ENCODE peak calls at places on chromosomes 13 and 19, in five cellular contexts. Q is astrocyte of the spinal cord, D is endothelial cell of umbilical vein, E is left ventricle myocardium inferior, M is osteocyte. N is an unnamed sample.

GRCh38 chr13:86282450-86282849 is 483.2 kb upstream of the SLITRK6 start:
- DNase-seq in Q (peak; percentile 82), D (no peak), E (no peak), M (no peak), N (no peak)

GRCh38 chr19:43408043-43408442 is 6.6 kb upstream of the TEX101 start:
- DNase-seq in Q (no peak), D (no peak), E (no peak), M (no peak), N (no peak)

GRCh38 chr13:21637296-21637695 is 33.3 kb upstream of the MICU2 start:
- DNase-seq in Q (peak; percentile 52), D (no peak), E (no peak), M (no peak), N (peak; percentile 18)

GRCh38 chr19:510606-511100 is 3.4 kb downstream of the TPGS1 start:
- DNase-seq in Q (peak; percentile 82), D (peak; percentile 88), E (peak; percentile 71), M (peak; percentile 95), N (peak; percentile 84)

GRCh38 chr13:59837101-59837500 is 326.6 kb downstream of the DIAPH3 start:
- DNase-seq in Q (no peak), D (no peak), E (no peak), M (no peak), N (no peak)

GRCh38 chr19:47663435-47663910 is 49.7 kb upstream of the EHD2 start:
- DNase-seq in Q (peak; percentile 96), D (no peak), E (no peak), M (no peak), N (peak; percentile 86)

GRCh38 chr19:55536951-55537740 is at the start of gene SBK2:
- DNase-seq in Q (no peak), D (no peak), E (no peak), M (no peak), N (no peak)

GRCh38 chr13:22703601-22704209 is 477.1 kb upstream of the SGCG start:
- DNase-seq in Q (no peak), D (no peak), E (no peak), M (no peak), N (no peak)

GRCh38 chr19:907183-907853 is 5.7 kb downstream of the R3HDM4 start:
- DNase-seq in Q (no peak), D (no peak), E (no peak), M (no peak), N (no peak)

GRCh38 chr19:55621673-55622231 is 2.6 kb downstream of the ZNF784 start:
- DNase-seq in Q (no peak), D (no peak), E (no peak), M (no peak), N (no peak)

GRCh38 chr19:2198317-2198716 is 34.6 kb downstream of the DOT1L start:
- DNase-seq in Q (no peak), D (no peak), E (no peak), M (no peak), N (no peak)

GRCh38 chr13:113589251-113589960 is 4.9 kb downstream of the TFDP1 start:
- DNase-seq in Q (no peak), D (no peak), E (peak; percentile 55), M (peak; percentile 76), N (no peak)

GRCh38 chr13:86974995-86975328 is 696.2 kb upstream of the SLITRK5 start:
- DNase-seq in Q (no peak), D (no peak), E (no peak), M (no peak), N (no peak)

GRCh38 chr19:37999309-38000213 is 92.6 kb downstream of the SIPA1L3 start:
- DNase-seq in Q (peak; percentile 97), D (peak; percentile 89), E (peak; percentile 66), M (peak; percentile 90), N (peak; percentile 99)

GRCh38 chr19:33678796-33679195 is 57.0 kb downstream of the CHST8 start:
- DNase-seq in Q (no peak), D (no peak), E (no peak), M (no peak), N (no peak)

GRCh38 chr19:34189199-34189916 is 17.1 kb downstream of the LSM14A start:
- DNase-seq in Q (no peak), D (no peak), E (no peak), M (no peak), N (no peak)

GRCh38 chr13:99658266-99658991 is 157.2 kb downstream of the TM9SF2 start:
- DNase-seq in Q (peak; percentile 82), D (peak; percentile 36), E (peak; percentile 59), M (peak; percentile 85), N (peak; percentile 71)

DNA sequence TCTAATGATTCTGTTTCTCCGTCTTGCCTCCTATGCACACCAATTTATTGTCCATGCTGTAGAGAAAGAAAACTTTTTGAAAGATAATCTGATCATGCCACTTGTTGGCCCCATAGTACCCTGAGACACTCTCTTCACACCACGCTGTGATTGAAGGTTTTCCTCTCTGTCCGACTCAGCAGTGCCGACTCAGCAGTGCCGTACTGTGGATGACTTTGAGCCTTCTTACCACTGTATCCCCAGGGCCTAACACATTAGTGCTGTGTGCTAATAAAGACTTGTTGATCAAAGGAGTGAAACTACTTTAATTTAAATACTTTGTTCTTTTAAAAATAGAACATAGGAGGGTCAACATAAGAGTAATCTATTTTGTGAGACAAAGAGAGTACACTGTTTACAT is 429.6 kb downstream of the KLF12 start:
- DNase-seq in Q (no peak), D (no peak), E (no peak), M (no peak), N (no peak)
- TF ChIP-seq CTCF in Q (no peak), D (no peak), E (no peak), M (no peak), N (no peak)

DNA sequence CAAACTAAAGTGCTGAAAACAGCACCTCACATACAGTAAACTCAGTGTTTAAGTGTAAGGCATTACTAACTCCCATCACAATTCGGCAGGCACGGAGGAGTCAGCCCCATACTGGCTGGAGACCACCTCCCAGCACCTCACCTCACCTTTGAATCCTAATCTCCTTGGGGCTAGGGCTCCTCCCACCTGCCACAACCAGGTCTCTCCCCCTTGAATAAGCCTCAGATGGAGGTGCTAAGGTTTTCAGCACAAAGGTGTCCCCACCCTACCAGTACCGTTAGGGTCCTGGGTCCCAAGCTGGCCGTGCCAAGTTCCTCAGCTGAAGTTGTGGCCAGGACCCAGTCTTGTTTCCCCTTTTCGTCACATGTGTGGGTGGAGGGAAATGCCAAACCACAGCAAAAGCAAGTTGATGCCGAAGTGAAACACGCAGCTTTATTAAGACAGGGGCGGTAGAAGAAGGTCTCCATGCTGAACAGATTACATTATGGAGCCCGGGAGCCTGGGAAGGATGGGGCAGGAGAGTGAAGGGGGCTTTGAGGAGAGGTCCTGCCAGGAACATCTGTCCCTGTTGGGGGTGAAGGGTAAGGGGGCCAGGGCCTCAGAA is at the start of gene IGFLR1:
- DNase-seq in Q (no peak), D (no peak), E (no peak), M (no peak), N (no peak)
- TF ChIP-seq CTCF in Q (no peak), D (no peak), E (no peak), M (no peak), N (no peak)

GRCh38 chr13:110618167-110618566 is 2.8 kb downstream of the NAXD start:
- DNase-seq in Q (no peak), D (no peak), E (no peak), M (no peak), N (no peak)
- TF ChIP-seq CTCF in Q (no peak), D (no peak), E (no peak), M (no peak), N (no peak)

DNA sequence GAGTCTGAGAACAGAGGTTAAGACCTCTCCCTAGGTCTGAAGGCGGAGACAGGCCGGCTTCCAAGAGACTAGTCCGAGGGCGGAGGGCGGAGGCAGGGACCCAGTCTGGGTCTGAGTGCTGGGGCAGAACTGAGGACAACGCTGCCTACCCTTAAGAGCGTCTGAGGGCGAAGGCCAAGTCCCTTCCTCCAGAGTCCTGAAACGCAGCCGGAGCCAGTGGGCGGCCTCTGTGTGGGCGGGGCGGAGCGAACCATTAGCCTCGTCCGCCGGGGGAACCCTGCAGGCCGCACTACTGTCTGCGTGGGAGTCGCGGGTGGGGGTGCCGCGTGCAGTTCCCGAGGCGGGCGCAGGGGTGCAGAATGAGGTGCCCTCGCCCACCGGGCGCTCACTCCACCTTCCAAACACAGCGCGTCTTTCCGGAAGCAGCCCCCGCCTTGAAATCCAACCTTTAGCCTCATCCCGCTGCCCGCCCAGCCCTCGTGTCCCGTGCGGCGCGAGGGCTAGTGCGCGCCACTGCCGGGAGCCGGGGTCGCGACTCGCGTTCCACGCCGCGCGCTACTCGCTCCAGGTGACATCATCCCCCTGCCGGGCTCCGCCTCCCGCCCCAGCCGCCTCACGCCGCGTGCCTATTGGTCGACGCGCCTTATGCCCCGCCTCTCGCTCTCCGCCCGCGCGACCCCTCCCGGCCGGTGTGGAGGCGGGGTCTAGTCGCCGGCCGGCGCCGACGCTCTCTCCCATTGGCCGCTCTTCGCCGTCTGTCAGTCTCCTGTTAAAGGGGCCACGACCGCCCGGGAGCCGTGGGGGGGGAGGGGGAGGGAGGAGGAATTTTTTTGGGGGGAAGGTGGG is at the start of gene C19orf73:
- DNase-seq in Q (peak; percentile 92), D (peak; percentile 94), E (peak; percentile 96), M (peak; percentile 99), N (peak; percentile 81)
- TF ChIP-seq CTCF in Q (peak; percentile 1), D (peak; percentile 7), E (peak; percentile 32), M (peak; percentile 17), N (no peak)

GRCh38 chr13:27665333-27665732 is 43.6 kb downstream of the POLR1D start:
- DNase-seq in Q (no peak), D (no peak), E (no peak), M (no peak), N (no peak)
- TF ChIP-seq CTCF in Q (no peak), D (no peak), E (peak; percentile 51), M (peak; percentile 22), N (peak; percentile 26)

GRCh38 chr13:110089815-110090214 is 217.1 kb downstream of the COL4A1 start:
- DNase-seq in Q (no peak), D (no peak), E (no peak), M (no peak), N (no peak)
- TF ChIP-seq CTCF in Q (peak; percentile 39), D (peak; percentile 24), E (peak; percentile 38), M (peak; percentile 31), N (peak; percentile 53)

GRCh38 chr13:52746141-52746540 is 6.5 kb upstream of the CNMD start:
- DNase-seq in Q (no peak), D (no peak), E (no peak), M (no peak), N (no peak)
- TF ChIP-seq CTCF in Q (no peak), D (no peak), E (no peak), M (no peak), N (no peak)

GRCh38 chr13:75760182-75760981 is 124.3 kb downstream of the LMO7 start:
- DNase-seq in Q (no peak), D (peak; percentile 54), E (no peak), M (no peak), N (no peak)
- TF ChIP-seq CTCF in Q (no peak), D (peak; percentile 5), E (peak; percentile 33), M (no peak), N (peak; percentile 12)